ENCODE peak calls at places on chromosome 1, in eight cellular contexts. D is psoas muscle; A is esophagus squamous epithelium; Q is body of pancreas; C is OCI-LY7; B is CD8-positive, alpha-beta T cell; K is upper lobe of right lung; J is neural progenitor cell. H is an unnamed sample.

GRCh38 chr1:162846256-162847212 is 14.4 kb downstream of the CCDC190 start:
- DNase-seq in K (no peak), D (no peak), J (no peak), C (no peak), B (no peak), Q (no peak), A (no peak), H (no peak)

GRCh38 chr1:186680031-186681012 is at the start of gene PTGS2:
- DNase-seq in J (peak; percentile 88), D (peak; percentile 83), A (no peak), K (peak; percentile 93), C (no peak), Q (peak; percentile 72), B (no peak), H (peak; percentile 77)

GRCh38 chr1:199734186-199734585 is 293.3 kb upstream of the NR5A2 start:
- DNase-seq in C (no peak), K (no peak), J (no peak), B (no peak), Q (no peak), D (no peak), A (no peak), H (no peak)

GRCh38 chr1:84665703-84666317 is 24.5 kb downstream of the SSX2IP start:
- DNase-seq in C (no peak), J (no peak), B (no peak), D (no peak), Q (no peak), K (no peak), A (no peak), H (peak; percentile 59)

GRCh38 chr1:65065535-65066378 is 82.2 kb upstream of the AK4 start:
- DNase-seq in A (no peak), K (peak; percentile 71), J (peak; percentile 71), Q (peak; percentile 70), D (peak; percentile 74), B (no peak), C (no peak), H (peak; percentile 77)

GRCh38 chr1:228809621-228810313 is 74.5 kb downstream of the RHOU start:
- DNase-seq in J (no peak), C (no peak), B (no peak), K (no peak), D (no peak), Q (no peak), A (no peak), H (no peak)

GRCh38 chr1:3762873-3763228 is 9.7 kb upstream of the SMIM1 start:
- DNase-seq in J (no peak), C (no peak), Q (no peak), K (no peak), B (no peak), A (no peak), D (no peak), H (no peak)

GRCh38 chr1:191886977-191887376 is 271.3 kb upstream of the RGS18 start:
- DNase-seq in B (no peak), J (no peak), K (no peak), C (no peak), D (no peak), A (no peak), Q (no peak), H (no peak)

GRCh38 chr1:56146449-56146848 is 432.9 kb downstream of the PLPP3 start:
- DNase-seq in K (no peak), J (no peak), B (no peak), D (no peak), Q (no peak), A (no peak), C (no peak), H (no peak)

GRCh38 chr1:11746795-11747487 is 11.0 kb downstream of the AGTRAP start:
- DNase-seq in K (no peak), D (no peak), B (no peak), Q (peak; percentile 81), A (no peak), C (no peak), J (no peak), H (no peak)
- H3K27ac ChIP-seq in K (no peak overlapping the region), D (no peak overlapping the region), B (no peak overlapping the region), Q (peak overlapping the region; percentile 83), A (no peak overlapping the region), C (no peak overlapping the region), J (no peak overlapping the region), H (no peak overlapping the region)

DNA sequence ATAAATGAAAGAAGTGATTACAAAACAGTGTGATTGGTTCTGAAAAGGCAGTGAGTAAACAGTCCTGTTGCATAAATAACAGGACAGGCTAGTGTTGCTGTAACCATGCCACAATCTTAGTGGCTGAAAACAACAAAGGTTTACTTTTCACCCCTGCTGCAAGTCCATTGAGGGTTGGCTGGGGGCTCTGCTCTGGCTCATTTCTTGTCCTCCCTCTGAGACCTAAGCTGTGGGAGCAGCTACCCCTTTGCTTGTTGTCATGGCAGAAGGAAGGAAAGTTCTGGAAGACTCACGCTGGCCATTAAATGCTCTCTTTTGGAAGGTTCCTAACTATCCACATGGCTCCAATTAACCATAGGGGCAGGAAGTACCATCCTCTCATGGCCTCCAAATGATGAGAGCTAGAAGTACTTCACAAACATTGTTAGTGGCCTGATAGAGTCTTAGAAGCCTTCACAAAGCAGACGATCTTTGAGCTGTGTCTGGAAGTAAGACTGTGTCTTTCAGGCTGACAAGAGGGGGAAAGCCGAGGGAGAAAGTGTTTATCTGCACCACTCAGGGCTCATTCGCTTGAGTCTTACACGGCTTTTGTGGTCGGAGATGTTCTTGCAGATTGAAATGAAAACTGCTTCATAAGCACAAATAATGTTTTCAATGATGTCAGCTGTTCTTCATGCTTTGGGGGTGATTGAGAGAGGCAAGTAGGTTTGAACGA is 11.9 kb downstream of the RCSD1 start:
- DNase-seq in K (no peak), A (no peak), D (no peak), Q (no peak), B (peak; percentile 42), C (no peak), J (no peak), H (no peak)
- H3K36me3 ChIP-seq in K (no peaks in the 10 kb centered on the region), A (no peaks in the 10 kb centered on the region), D (peaks cover 4% of the 10 kb centered on the region), Q (no peaks in the 10 kb centered on the region), B (peaks cover 22% of the 10 kb centered on the region), C (peaks cover 92% of the 10 kb centered on the region), J (no peaks in the 10 kb centered on the region), H (no peaks in the 10 kb centered on the region)

DNA sequence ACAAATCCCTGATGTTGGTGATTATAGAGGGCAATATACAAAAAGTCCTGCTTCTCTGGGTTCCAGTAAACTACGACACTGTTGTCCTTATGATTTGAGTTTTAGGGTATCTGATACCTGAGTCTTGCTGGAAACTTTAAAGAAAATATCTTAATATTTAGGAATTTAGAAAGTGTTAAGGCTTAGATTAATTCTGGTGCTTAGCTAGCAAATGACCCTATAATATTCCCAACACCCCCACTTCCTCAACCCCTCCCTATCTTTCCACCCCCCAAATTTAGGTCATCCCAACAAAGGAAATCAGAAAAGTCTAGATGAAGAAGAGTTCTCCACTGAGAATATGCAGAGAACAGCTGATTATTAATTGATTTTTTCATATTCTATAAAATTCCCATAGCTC is 11.6 kb downstream of the STX12 start:
- DNase-seq in C (no peak), Q (no peak), A (no peak), J (no peak), K (no peak), B (no peak), D (no peak), H (no peak)
- H3K27ac ChIP-seq in C (no peak overlapping the region), Q (peak overlapping the region; percentile 66), A (peak overlapping the region; percentile 82), J (no peak overlapping the region), K (peak overlapping the region; percentile 68), B (no peak overlapping the region), D (no peak overlapping the region), H (no peak overlapping the region)

GRCh38 chr1:37828410-37829074 is 20.5 kb upstream of the YRDC start:
- DNase-seq in B (no peak), D (no peak), Q (no peak), A (no peak), C (no peak), K (no peak), J (no peak), H (no peak)

GRCh38 chr1:37822942-37823865 is 15.2 kb upstream of the YRDC start:
- DNase-seq in B (no peak), Q (no peak), A (no peak), K (no peak), D (no peak), C (no peak), J (no peak), H (no peak)

GRCh38 chr1:37825508-37825907 is 17.5 kb upstream of the YRDC start:
- DNase-seq in A (no peak), J (no peak), D (no peak), K (no peak), B (no peak), C (no peak), Q (no peak), H (no peak)

GRCh38 chr1:37824001-37824400 is 16.0 kb upstream of the YRDC start:
- DNase-seq in C (no peak), B (no peak), J (no peak), D (no peak), Q (no peak), A (no peak), K (no peak), H (no peak)
- H3K36me3 ChIP-seq in C (peaks cover 64% of the 10 kb centered on the region), B (peaks cover 22% of the 10 kb centered on the region), J (peaks cover 4% of the 10 kb centered on the region), D (peaks cover 8% of the 10 kb centered on the region), Q (peaks cover 10% of the 10 kb centered on the region), A (peaks cover 23% of the 10 kb centered on the region), K (peaks cover 50% of the 10 kb centered on the region), H (peaks cover 47% of the 10 kb centered on the region)

DNA sequence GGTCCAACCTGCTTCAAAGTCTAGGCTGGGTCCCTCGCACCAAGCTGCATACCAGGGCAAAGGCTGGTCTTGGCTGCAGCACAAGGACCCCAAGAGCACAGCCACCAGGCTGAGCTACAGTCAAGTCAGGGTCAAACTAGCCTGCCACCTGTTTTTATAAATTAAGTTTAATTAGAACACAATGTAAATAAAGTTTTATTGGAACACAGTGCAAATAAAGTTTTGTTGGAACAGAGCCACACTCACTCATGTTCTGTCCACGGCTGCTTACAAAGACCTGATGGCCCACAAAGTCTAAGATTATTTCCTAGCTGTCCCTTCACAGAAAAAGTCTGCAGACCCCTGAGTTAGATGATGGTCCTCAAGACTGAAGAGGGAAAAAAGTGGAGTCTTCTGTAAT is 66.2 kb downstream of the MRPL37 start:
- DNase-seq in Q (no peak), C (no peak), J (no peak), B (no peak), K (no peak), A (no peak), D (no peak), H (no peak)
- H3K27ac ChIP-seq in Q (no peak overlapping the region), C (no peak overlapping the region), J (no peak overlapping the region), B (no peak overlapping the region), K (no peak overlapping the region), A (no peak overlapping the region), D (no peak overlapping the region), H (no peak overlapping the region)

GRCh38 chr1:217133958-217134856 is 411.0 kb upstream of the ESRRG start:
- DNase-seq in A (no peak), J (peak; percentile 57), B (no peak), D (peak; percentile 35), K (no peak), Q (peak; percentile 20), C (no peak), H (no peak)
- H3K36me3 ChIP-seq in A (no peaks in the 10 kb centered on the region), J (no peaks in the 10 kb centered on the region), B (no peaks in the 10 kb centered on the region), D (no peaks in the 10 kb centered on the region), K (no peaks in the 10 kb centered on the region), Q (no peaks in the 10 kb centered on the region), C (no peaks in the 10 kb centered on the region), H (no peaks in the 10 kb centered on the region)

DNA sequence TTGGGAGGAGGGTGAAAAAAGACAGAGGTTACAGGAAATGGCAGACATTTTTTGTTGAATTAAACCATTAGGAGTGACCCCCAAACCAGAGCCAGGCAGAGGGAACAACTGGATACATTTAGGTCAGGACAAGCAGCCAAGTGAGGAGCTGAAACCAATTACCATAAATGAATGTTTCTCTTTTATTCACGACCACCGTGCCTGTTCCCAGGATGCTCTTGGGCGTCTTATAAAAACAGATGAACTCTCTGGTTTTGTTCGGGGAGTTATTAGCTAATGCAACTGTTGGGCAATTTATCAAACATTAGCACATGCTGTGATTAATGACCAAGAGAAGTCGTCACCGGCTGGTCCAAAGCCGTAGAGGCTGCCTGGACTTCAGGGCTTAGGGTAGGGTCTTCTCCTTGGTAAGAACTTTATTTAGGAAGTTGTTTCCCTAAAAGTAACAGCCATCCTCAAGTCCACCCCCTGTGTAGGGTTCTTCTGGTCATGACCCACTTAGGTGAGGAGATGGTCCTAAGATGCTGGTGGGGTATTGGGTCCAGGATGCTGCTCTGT is 141.1 kb downstream of the FOXD2 start:
- DNase-seq in C (no peak), K (no peak), D (no peak), J (no peak), B (no peak), Q (no peak), A (no peak), H (no peak)
- H3K27ac ChIP-seq in C (no peak overlapping the region), K (no peak overlapping the region), D (no peak overlapping the region), J (no peak overlapping the region), B (no peak overlapping the region), Q (no peak overlapping the region), A (peak overlapping the region; percentile 46), H (no peak overlapping the region)